ENCODE peak calls at places on chromosomes 12 and 14, in six cellular contexts. Z is tibial artery, J is Calu3, L is astrocyte of the spinal cord, A is body of pancreas, C is tibial nerve. Y is an unnamed sample.

GRCh38 chr14:101372894-101373640 is 188.2 kb upstream of the DIO3 start:
- DNase-seq in Z (no peak), J (no peak), L (no peak), A (no peak), C (no peak), Y (no peak)

GRCh38 chr12:93938921-93939320 is 209.5 kb upstream of the PLXNC1 start:
- DNase-seq in Z (no peak), J (no peak), L (no peak), A (no peak), C (no peak), Y (no peak)

GRCh38 chr14:34461334-34462131 is 507 bp downstream of the SPTSSA start:
- DNase-seq in Z (peak; percentile 63), J (peak; percentile 51), L (peak; percentile 46), A (peak; percentile 67), C (peak; percentile 44), Y (no peak)

GRCh38 chr12:114404451-114405198 is 1.3 kb downstream of the TBX5 start:
- DNase-seq in Z (no peak), J (no peak), L (no peak), A (no peak), C (no peak), Y (no peak)

GRCh38 chr12:124510301-124510970 is 57.0 kb downstream of the NCOR2 start:
- DNase-seq in Z (no peak), J (peak; percentile 73), L (no peak), A (peak; percentile 59), C (no peak), Y (no peak)

GRCh38 chr12:119593578-119594398 is at the start of gene TMEM233:
- DNase-seq in Z (peak; percentile 26), J (no peak), L (peak; percentile 18), A (no peak), C (no peak), Y (no peak)

GRCh38 chr12:116332705-116333380 is 55.4 kb upstream of the MED13L start:
- DNase-seq in Z (no peak), J (no peak), L (no peak), A (no peak), C (no peak), Y (no peak)

GRCh38 chr12:42128888-42129287 is 15.8 kb downstream of the GXYLT1 start:
- DNase-seq in Z (no peak), J (no peak), L (no peak), A (no peak), C (no peak), Y (no peak)

GRCh38 chr12:82723093-82723492 is 36.4 kb downstream of the TMTC2 start:
- DNase-seq in Z (no peak), J (no peak), L (no peak), A (no peak), C (no peak), Y (no peak)

GRCh38 chr12:12776261-12776660 is 9.2 kb upstream of the APOLD1 start:
- DNase-seq in Z (no peak), J (peak; percentile 52), L (no peak), A (peak; percentile 16), C (no peak), Y (no peak)

GRCh38 chr14:74619672-74620131 is 7.7 kb upstream of the LTBP2 start:
- DNase-seq in Z (peak; percentile 95), J (peak; percentile 68), L (peak; percentile 98), A (peak; percentile 58), C (peak; percentile 88), Y (no peak)

GRCh38 chr12:18690653-18691052 is 47.2 kb downstream of the PLCZ1 start:
- DNase-seq in Z (no peak), J (peak; percentile 37), L (peak; percentile 62), A (no peak), C (no peak), Y (no peak)

GRCh38 chr12:14955876-14956811 is 5.3 kb downstream of the ARHGDIB start:
- DNase-seq in Z (no peak), J (no peak), L (no peak), A (no peak), C (no peak), Y (no peak)

GRCh38 chr12:109764123-109764522 is 50.5 kb downstream of the FAM222A start:
- DNase-seq in Z (no peak), J (no peak), L (no peak), A (no peak), C (no peak), Y (no peak)
- TF ChIP-seq CTCF in Z (no peak), J (no peak), L (no peak), A (no peak), C (no peak), Y (no peak)

GRCh38 chr14:76780058-76780345 is 18.7 kb downstream of the VASH1 start:
- DNase-seq in Z (no peak), J (no peak), L (no peak), A (no peak), C (no peak), Y (no peak)

GRCh38 chr14:76780360-76780759 is 19.1 kb downstream of the VASH1 start:
- DNase-seq in Z (no peak), J (no peak), L (no peak), A (no peak), C (no peak), Y (no peak)

GRCh38 chr14:76778546-76779215 is 17.4 kb downstream of the VASH1 start:
- DNase-seq in Z (no peak), J (no peak), L (no peak), A (no peak), C (no peak), Y (no peak)

GRCh38 chr14:76780875-76781647 is 19.8 kb downstream of the VASH1 start:
- DNase-seq in Z (no peak), J (no peak), L (no peak), A (peak; percentile 34), C (no peak), Y (no peak)

DNA sequence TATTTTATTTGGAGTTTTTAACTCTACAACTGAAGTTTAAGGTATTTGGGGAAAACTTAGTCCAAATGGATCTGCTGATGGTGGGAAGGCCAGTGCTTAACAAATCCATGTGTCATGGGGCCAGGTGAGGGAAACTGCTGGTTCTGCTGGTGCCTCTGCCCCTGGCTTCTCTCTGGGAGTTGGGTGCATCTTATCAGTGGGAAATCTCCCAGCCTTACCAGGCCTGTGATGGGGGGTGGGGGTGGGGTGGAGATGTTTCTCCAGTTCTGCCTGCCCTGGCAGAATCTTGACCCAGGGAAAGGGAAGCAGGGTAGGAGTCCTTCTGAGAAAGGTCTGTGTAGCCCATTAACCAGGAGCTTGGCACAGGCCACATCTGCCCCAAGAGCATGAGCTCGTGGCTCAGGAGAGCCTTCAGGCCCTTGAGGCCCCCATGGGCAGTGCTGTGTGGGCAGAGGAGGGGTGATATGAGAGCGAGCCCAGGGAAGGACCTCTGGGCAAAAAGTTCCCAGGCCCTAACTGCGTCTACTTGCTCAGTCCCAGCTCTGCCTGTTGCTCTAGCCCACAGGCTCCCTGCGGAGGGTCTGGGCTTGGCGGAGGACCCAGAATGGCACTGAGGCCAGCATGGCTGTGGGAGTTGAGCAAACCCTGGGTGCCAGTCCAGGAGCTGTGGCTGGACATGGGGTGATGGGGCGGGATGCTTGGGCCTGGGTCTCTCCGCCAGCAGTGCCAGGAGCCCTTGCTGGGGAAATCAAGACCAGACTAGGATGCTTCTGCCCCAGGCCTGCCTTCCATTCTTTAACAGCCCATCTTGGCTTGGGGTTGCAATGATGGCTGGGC is 18.2 kb downstream of the VASH1 start:
- DNase-seq in Z (no peak), J (no peak), L (no peak), A (no peak), C (no peak), Y (no peak)
- TF ChIP-seq CTCF in Z (no peak), J (no peak), L (no peak), A (no peak), C (no peak), Y (no peak)

DNA sequence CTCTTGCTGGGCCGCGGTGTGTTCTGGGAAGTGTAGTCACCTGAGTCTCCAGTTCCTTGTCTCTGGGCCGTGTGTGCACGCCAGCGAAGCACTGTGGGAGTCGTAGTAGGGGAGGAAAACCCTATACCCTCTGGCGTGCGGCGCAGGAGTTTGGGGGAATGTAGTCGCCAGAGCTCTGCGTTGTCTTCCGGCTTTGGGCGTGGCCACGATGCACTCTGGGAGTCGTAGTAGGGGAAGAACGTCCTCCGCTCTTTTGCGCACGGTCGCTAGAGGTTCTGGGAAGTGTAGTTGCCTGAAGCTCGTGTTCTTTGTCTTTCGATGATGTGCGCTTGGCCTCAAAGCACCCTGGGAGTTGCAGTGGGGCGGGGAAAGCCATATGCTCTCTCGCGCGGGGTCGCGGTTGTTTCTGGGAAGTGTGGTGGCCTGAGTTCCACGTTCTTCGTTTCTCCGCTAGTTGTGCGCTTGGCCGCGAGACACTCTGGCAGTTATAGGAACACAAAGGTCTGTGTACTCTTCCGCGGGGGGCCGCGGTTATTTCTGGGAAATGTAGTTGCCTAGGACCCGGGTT is 588 bp upstream of the ZNF140 start:
- DNase-seq in Z (peak; percentile 98), J (peak; percentile 98), L (peak; percentile 100), A (peak; percentile 98), C (peak; percentile 95), Y (peak; percentile 90)
- TF ChIP-seq CTCF in Z (no peak), J (no peak), L (peak; percentile 13), A (no peak), C (no peak), Y (no peak)

DNA sequence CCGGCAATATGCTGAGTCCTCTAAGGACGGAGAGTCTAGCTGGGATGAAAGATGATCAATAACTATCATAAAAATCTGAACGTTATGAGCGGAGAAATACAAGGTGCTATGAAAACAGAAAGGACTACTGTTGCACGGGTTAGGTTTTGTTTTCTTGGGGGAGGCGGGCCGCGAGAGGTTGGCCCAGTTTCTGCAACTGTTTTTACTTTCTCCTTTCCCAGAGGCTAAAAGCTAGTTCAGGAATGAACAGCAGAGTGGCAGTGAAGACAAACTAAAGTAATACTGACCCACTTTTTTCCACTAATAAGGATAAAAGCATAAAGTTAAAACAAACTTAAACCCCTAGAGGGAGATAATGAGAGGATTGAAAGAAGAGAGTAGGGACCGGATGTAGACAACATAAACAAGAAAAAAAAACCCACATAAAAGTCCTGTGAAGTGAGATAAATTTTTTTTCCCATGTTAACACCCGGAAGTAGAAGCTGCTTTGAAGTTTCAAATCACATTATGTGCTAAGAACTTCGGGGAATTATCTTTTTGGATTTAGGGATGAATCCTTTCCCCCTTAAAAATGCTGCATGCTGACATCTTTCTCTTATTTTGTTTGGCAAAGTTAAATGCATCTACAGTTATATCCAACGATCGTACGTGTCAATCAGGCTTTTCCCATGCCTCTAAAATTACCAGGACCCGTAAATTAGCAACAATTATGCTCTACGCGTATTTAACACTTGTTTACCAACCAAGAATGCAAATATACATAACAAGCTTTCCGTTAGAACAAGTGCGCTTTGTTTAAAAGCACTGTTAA is 1.0 kb upstream of the CDK17 start:
- DNase-seq in Z (no peak), J (peak; percentile 9), L (peak; percentile 91), A (peak; percentile 47), C (no peak), Y (peak; percentile 30)
- TF ChIP-seq CTCF in Z (no peak), J (peak; percentile 16), L (peak; percentile 37), A (peak; percentile 12), C (peak; percentile 30), Y (peak; percentile 76)

GRCh38 chr12:96015672-96016071 is 19.5 kb upstream of the HAL start:
- DNase-seq in Z (no peak), J (peak; percentile 49), L (peak; percentile 25), A (peak; percentile 27), C (no peak), Y (no peak)
- TF ChIP-seq CTCF in Z (no peak), J (peak; percentile 48), L (peak; percentile 56), A (peak; percentile 10), C (no peak), Y (no peak)

DNA sequence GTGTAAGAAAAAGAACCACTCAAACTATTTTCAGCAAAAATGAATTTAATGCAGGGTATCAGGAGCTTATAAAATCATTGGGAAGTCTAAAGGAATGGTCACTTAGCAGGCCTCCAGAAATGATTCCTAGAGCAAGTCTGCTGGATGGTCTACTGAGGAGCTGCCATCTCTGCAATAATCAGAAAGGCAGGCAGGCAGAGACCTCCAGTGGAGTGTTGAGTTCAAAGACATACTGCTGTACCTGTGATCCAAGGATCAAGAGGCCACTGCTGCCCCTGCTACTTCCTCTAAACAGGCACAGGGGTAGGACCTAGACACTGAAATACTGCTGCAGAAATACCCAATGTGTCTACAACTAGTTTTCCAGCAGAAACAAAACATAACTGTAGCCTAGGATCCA is 14.5 kb upstream of the KICS2 start:
- DNase-seq in Z (no peak), J (no peak), L (peak; percentile 40), A (no peak), C (no peak), Y (no peak)
- TF ChIP-seq CTCF in Z (no peak), J (no peak), L (peak; percentile 36), A (no peak), C (no peak), Y (no peak)